ENCODE peak calls at places on chromosomes 5 and 9, in seven cellular contexts. L, V, O, F, Z, P and E are unnamed samples.

GRCh38 chr9:20636883-20637440 is 14.7 kb upstream of the MLLT3 start:
- DNase-seq in L (no peak), V (no peak), O (no peak), F (no peak), Z (no peak), P (no peak), E (no peak)

GRCh38 chr5:78003914-78004313 is 227.8 kb upstream of the TBCA start:
- DNase-seq in L (no peak), V (no peak), O (peak; percentile 1), F (no peak), Z (no peak), P (no peak), E (no peak)

GRCh38 chr9:83655433-83655832 is 32.5 kb downstream of the IDNK start:
- DNase-seq in L (no peak), V (no peak), O (no peak), F (no peak), Z (no peak), P (peak; percentile 28), E (no peak)

GRCh38 chr5:93892481-93892880 is 151.1 kb upstream of the POU5F2 start:
- DNase-seq in L (no peak), V (no peak), O (no peak), F (no peak), Z (no peak), P (no peak), E (no peak)

GRCh38 chr9:133673260-133673658 is 37.1 kb downstream of the DBH start:
- DNase-seq in L (no peak), V (no peak), O (no peak), F (no peak), Z (peak; percentile 10), P (no peak), E (no peak)

GRCh38 chr9:79973627-79974026 is 401.9 kb downstream of the TLE4 start:
- DNase-seq in L (no peak), V (no peak), O (no peak), F (no peak), Z (no peak), P (no peak), E (no peak)

GRCh38 chr9:37960631-37961030 is 56.7 kb upstream of the SLC25A51 start:
- DNase-seq in L (no peak), V (no peak), O (no peak), F (no peak), Z (no peak), P (no peak), E (no peak)

GRCh38 chr9:37218800-37219425 is 98.5 kb downstream of the ZCCHC7 start:
- DNase-seq in L (no peak), V (no peak), O (no peak), F (no peak), Z (no peak), P (no peak), E (no peak)

GRCh38 chr9:126869368-126869767 is 8.9 kb downstream of the ZBTB34 start:
- DNase-seq in L (no peak), V (no peak), O (no peak), F (no peak), Z (no peak), P (no peak), E (no peak)

GRCh38 chr5:54844905-54845566 is 140.4 kb downstream of the ESM1 start:
- DNase-seq in L (no peak), V (peak; percentile 8), O (peak; percentile 39), F (no peak), Z (no peak), P (no peak), E (no peak)

GRCh38 chr5:54905942-54906537 is 79.4 kb downstream of the ESM1 start:
- DNase-seq in L (peak; percentile 64), V (peak; percentile 38), O (peak; percentile 66), F (peak; percentile 37), Z (peak; percentile 59), P (peak; percentile 60), E (no peak)

GRCh38 chr9:118665226-118665919 is 703.9 kb downstream of the BRINP1 start:
- DNase-seq in L (no peak), V (no peak), O (no peak), F (no peak), Z (no peak), P (no peak), E (no peak)

GRCh38 chr5:128271859-128272446 is 188.4 kb downstream of the SLC12A2 start:
- DNase-seq in L (no peak), V (peak; percentile 69), O (peak; percentile 60), F (no peak), Z (no peak), P (no peak), E (peak; percentile 9)

GRCh38 chr5:141914154-141914743 is 9.4 kb upstream of the DELE1 start:
- DNase-seq in L (peak; percentile 65), V (no peak), O (no peak), F (peak; percentile 45), Z (peak; percentile 41), P (peak; percentile 60), E (no peak)

GRCh38 chr5:110784901-110785300 is 46.1 kb downstream of the SLC25A46 start:
- DNase-seq in L (no peak), V (no peak), O (no peak), F (no peak), Z (no peak), P (no peak), E (no peak)

GRCh38 chr5:101942321-101942882 is 353.7 kb downstream of the SLCO4C1 start:
- DNase-seq in L (no peak), V (peak; percentile 16), O (no peak), F (no peak), Z (no peak), P (peak; percentile 32), E (no peak)

GRCh38 chr5:173329370-173330150 is 1.3 kb upstream of the STC2 start:
- DNase-seq in L (no peak), V (no peak), O (no peak), F (no peak), Z (no peak), P (no peak), E (no peak)

GRCh38 chr9:17839744-17840143 is 260.9 kb downstream of the SH3GL2 start:
- DNase-seq in L (no peak), V (no peak), O (no peak), F (no peak), Z (no peak), P (no peak), E (no peak)

GRCh38 chr9:16039988-16040761 is 487.3 kb downstream of the CCDC171 start:
- DNase-seq in L (no peak), V (no peak), O (no peak), F (no peak), Z (no peak), P (no peak), E (no peak)

GRCh38 chr5:90418214-90418613 is 8.7 kb upstream of the CETN3 start:
- DNase-seq in L (no peak), V (no peak), O (no peak), F (no peak), Z (no peak), P (no peak), E (no peak)

GRCh38 chr9:122642226-122642625 is 15.2 kb downstream of the OR1B1 start:
- DNase-seq in L (no peak), V (peak; percentile 12), O (no peak), F (no peak), Z (no peak), P (no peak), E (no peak)

GRCh38 chr5:140042551-140043507 is at the start of gene NRG2:
- DNase-seq in L (peak; percentile 86), V (peak; percentile 43), O (peak; percentile 43), F (peak; percentile 81), Z (peak; percentile 82), P (peak; percentile 51), E (no peak)

GRCh38 chr5:106171132-106171531 is 1499.6 kb downstream of the EFNA5 start:
- DNase-seq in L (no peak), V (no peak), O (peak; percentile 10), F (no peak), Z (no peak), P (no peak), E (no peak)
- TF ChIP-seq CTCF in L (no peak), V (no peak), O (no peak), F (no peak), Z (no peak), P (no peak), E (no peak)

DNA sequence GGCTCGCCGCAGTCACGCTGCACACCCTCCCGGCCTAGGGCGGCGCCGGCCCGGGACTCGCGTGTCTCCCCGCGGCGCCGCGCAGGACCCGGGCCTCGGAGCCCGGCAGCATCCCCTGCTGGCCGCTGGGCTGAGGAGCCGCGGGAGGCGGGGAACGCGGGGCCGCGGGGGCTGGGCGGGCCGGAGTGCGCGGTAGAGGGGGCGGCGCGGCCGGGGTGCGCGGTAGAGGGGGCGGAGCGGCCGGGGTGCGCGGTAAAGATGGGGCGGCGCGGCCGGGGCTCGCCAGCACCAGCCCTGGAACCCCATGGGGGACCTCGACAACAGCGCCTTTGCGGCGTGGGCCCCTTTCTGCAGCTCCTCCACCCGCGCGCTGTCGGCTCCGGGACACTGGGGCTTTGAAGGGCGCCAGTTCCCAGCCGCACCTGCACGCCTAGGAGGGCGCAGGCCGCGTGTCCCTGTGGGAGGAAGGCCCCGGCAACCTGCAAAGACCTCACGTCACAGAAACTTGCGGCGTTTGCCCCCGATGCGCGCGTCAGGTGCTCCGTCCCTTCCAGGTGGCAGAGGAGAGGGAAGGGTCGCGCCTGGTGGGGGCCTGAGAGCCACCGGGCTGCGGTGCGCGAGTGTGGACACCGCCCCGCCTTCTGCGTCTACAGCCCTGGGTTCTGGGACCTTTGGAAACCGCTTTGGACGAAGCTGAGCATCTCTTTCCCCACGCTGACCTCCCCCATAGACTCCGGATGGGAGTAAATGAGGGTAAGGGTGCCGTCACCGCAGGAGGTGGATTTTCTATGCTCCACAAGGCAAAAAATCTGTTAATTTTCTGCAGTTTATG is 49.6 kb downstream of the NSUN2 start:
- DNase-seq in L (peak; percentile 66), V (no peak), O (peak; percentile 14), F (peak; percentile 51), Z (peak; percentile 36), P (no peak), E (no peak)
- H3K4me3 ChIP-seq in L (peak overlapping the region; percentile 59), V (no peak overlapping the region), O (peak overlapping the region; percentile 20), F (peak overlapping the region; percentile 21), Z (peak overlapping the region; percentile 65), P (peak overlapping the region; percentile 20), E (peak overlapping the region; percentile 36)

DNA sequence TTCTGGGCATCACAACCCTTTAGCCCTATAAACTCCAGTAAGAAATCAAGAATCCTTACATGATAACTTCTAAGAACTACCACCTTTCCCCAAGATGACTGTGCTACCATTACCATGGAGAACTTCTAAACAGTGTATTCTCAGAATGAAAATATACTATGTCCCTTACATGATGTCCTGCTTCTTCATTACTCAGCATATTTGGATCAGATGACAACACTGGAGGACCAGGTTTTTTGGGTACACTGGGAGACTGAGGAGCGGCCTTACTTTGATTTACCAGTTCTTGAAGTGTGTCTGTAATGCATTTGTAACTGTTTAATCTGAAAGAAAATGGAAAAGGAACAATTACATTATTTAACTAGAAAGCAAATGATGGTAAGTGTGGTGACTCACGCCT is 55.7 kb upstream of the CPLANE1 start:
- DNase-seq in L (no peak), V (no peak), O (no peak), F (no peak), Z (no peak), P (no peak), E (no peak)
- TF ChIP-seq CTCF in L (no peak), V (no peak), O (no peak), F (no peak), Z (no peak), P (no peak), E (no peak)

GRCh38 chr9:21789541-21790037 is 12.8 kb upstream of the MTAP start:
- DNase-seq in L (no peak), V (peak; percentile 83), O (peak; percentile 79), F (no peak), Z (no peak), P (peak; percentile 60), E (no peak)
- H3K4me3 ChIP-seq in L (no peak overlapping the region), V (peak overlapping the region; percentile 30), O (peak overlapping the region; percentile 48), F (no peak overlapping the region), Z (peak overlapping the region; percentile 28), P (no peak overlapping the region), E (peak overlapping the region; percentile 48)

GRCh38 chr9:7089794-7090193 is 332.0 kb downstream of the KDM4C start:
- DNase-seq in L (no peak), V (no peak), O (no peak), F (no peak), Z (no peak), P (no peak), E (no peak)
- TF ChIP-seq CTCF in L (no peak), V (no peak), O (no peak), F (no peak), Z (no peak), P (no peak), E (no peak)